ENCODE peak calls at places on chromosomes 7 and 10, in six cellular contexts. One of them, this sample, is unnamed.
A peak's percentile ranks its signal among the peaks of the same experiment; 100 is the strongest.

GRCh38 chr7:44189286-44189992 is at the start of gene GCK:
- DNase-seq in A549: no peak
- DNase-seq in Peyer's patch: no peak
- DNase-seq in tibial nerve: no peak
- DNase-seq in IMR-90: no peak
- DNase-seq in transverse colon: no peak
- DNase-seq in this sample: no peak

GRCh38 chr10:103570844-103571655 is 77.5 kb downstream of the NEURL1 start:
- DNase-seq in A549: no peak
- DNase-seq in Peyer's patch: no peak
- DNase-seq in tibial nerve: no peak
- DNase-seq in IMR-90: no peak
- DNase-seq in transverse colon: no peak
- DNase-seq in this sample: no peak

GRCh38 chr7:4043988-4044387 is 638.1 kb upstream of the FOXK1 start:
- DNase-seq in A549: no peak
- DNase-seq in Peyer's patch: no peak
- DNase-seq in tibial nerve: no peak
- DNase-seq in IMR-90: no peak
- DNase-seq in transverse colon: no peak
- DNase-seq in this sample: no peak

GRCh38 chr10:71750124-71750841 is 23.0 kb downstream of the VSIR start:
- DNase-seq in A549: no peak
- DNase-seq in Peyer's patch: no peak
- DNase-seq in tibial nerve: no peak
- DNase-seq in IMR-90: no peak
- DNase-seq in transverse colon: no peak
- DNase-seq in this sample: no peak

GRCh38 chr10:99784025-99784730 is 1.7 kb downstream of the ABCC2 start:
- DNase-seq in A549: no peak
- DNase-seq in Peyer's patch: peak; percentile 50
- DNase-seq in tibial nerve: no peak
- DNase-seq in IMR-90: peak; percentile 90
- DNase-seq in transverse colon: no peak
- DNase-seq in this sample: no peak

GRCh38 chr10:62433181-62433692 is 59.1 kb downstream of the ZNF365 start:
- DNase-seq in A549: peak; percentile 76
- DNase-seq in Peyer's patch: peak; percentile 48
- DNase-seq in tibial nerve: no peak
- DNase-seq in IMR-90: peak; percentile 97
- DNase-seq in transverse colon: no peak
- DNase-seq in this sample: peak; percentile 30

GRCh38 chr10:97795886-97796285 is 24.1 kb upstream of the SFRP5 start:
- DNase-seq in A549: no peak
- DNase-seq in Peyer's patch: no peak
- DNase-seq in tibial nerve: no peak
- DNase-seq in IMR-90: no peak
- DNase-seq in transverse colon: no peak
- DNase-seq in this sample: no peak

GRCh38 chr10:51462076-51462779 is 237.2 kb downstream of the CSTF2T start:
- DNase-seq in A549: no peak
- DNase-seq in Peyer's patch: no peak
- DNase-seq in tibial nerve: no peak
- DNase-seq in IMR-90: peak; percentile 12
- DNase-seq in transverse colon: no peak
- DNase-seq in this sample: no peak

GRCh38 chr10:58291538-58292174 is 22.7 kb downstream of the CISD1 start:
- DNase-seq in A549: peak; percentile 15
- DNase-seq in Peyer's patch: peak; percentile 64
- DNase-seq in tibial nerve: no peak
- DNase-seq in IMR-90: peak; percentile 71
- DNase-seq in transverse colon: no peak
- DNase-seq in this sample: no peak

GRCh38 chr10:113420057-113420732 is 132.7 kb upstream of the HABP2 start:
- DNase-seq in A549: no peak
- DNase-seq in Peyer's patch: no peak
- DNase-seq in tibial nerve: no peak
- DNase-seq in IMR-90: no peak
- DNase-seq in transverse colon: no peak
- DNase-seq in this sample: no peak

GRCh38 chr7:130895006-130895750 is 161.2 kb upstream of the KLF14 start:
- DNase-seq in A549: no peak
- DNase-seq in Peyer's patch: no peak
- DNase-seq in tibial nerve: no peak
- DNase-seq in IMR-90: no peak
- DNase-seq in transverse colon: no peak
- DNase-seq in this sample: no peak

GRCh38 chr10:119812684-119813083 is 60.0 kb downstream of the MCMBP start:
- DNase-seq in A549: no peak
- DNase-seq in Peyer's patch: no peak
- DNase-seq in tibial nerve: no peak
- DNase-seq in IMR-90: no peak
- DNase-seq in transverse colon: no peak
- DNase-seq in this sample: no peak

GRCh38 chr10:100812978-100813377 is 67.6 kb downstream of the PAX2 start:
- DNase-seq in A549: no peak
- DNase-seq in Peyer's patch: no peak
- DNase-seq in tibial nerve: no peak
- DNase-seq in IMR-90: no peak
- DNase-seq in transverse colon: no peak
- DNase-seq in this sample: no peak

GRCh38 chr7:66537380-66537779 is 91.3 kb upstream of the KCTD7 start:
- DNase-seq in A549: no peak
- DNase-seq in Peyer's patch: no peak
- DNase-seq in tibial nerve: no peak
- DNase-seq in IMR-90: no peak
- DNase-seq in transverse colon: no peak
- DNase-seq in this sample: no peak

GRCh38 chr10:24723788-24724380 is at the start of gene ARHGAP21:
- DNase-seq in A549: peak; percentile 53
- DNase-seq in Peyer's patch: peak; percentile 81
- DNase-seq in tibial nerve: peak; percentile 56
- DNase-seq in IMR-90: peak; percentile 68
- DNase-seq in transverse colon: peak; percentile 76
- DNase-seq in this sample: peak; percentile 78

GRCh38 chr10:119333146-119333792 is 125.9 kb downstream of the GRK5 start:
- DNase-seq in A549: no peak
- DNase-seq in Peyer's patch: no peak
- DNase-seq in tibial nerve: no peak
- DNase-seq in IMR-90: peak; percentile 70
- DNase-seq in transverse colon: no peak
- DNase-seq in this sample: no peak

GRCh38 chr7:87648316-87648715 is 20.1 kb downstream of the RUNDC3B start:
- DNase-seq in A549: no peak
- DNase-seq in Peyer's patch: no peak
- DNase-seq in tibial nerve: no peak
- DNase-seq in IMR-90: no peak
- DNase-seq in transverse colon: no peak
- DNase-seq in this sample: no peak

GRCh38 chr7:30241767-30242166 is 42.6 kb upstream of the ZNRF2 start:
- DNase-seq in A549: no peak
- DNase-seq in Peyer's patch: no peak
- DNase-seq in tibial nerve: no peak
- DNase-seq in IMR-90: no peak
- DNase-seq in transverse colon: no peak
- DNase-seq in this sample: no peak

GRCh38 chr7:33893377-33893776 is 12.0 kb upstream of the BMPER start:
- DNase-seq in A549: no peak
- DNase-seq in Peyer's patch: no peak
- DNase-seq in tibial nerve: no peak
- DNase-seq in IMR-90: no peak
- DNase-seq in transverse colon: no peak
- DNase-seq in this sample: no peak

GRCh38 chr7:129553861-129554530 is 51.7 kb downstream of the SMKR1 start:
- DNase-seq in A549: no peak
- DNase-seq in Peyer's patch: peak; percentile 49
- DNase-seq in tibial nerve: no peak
- DNase-seq in IMR-90: peak; percentile 64
- DNase-seq in transverse colon: no peak
- DNase-seq in this sample: no peak

GRCh38 chr7:47666164-47666862 is 84.4 kb upstream of the TNS3 start:
- DNase-seq in A549: no peak
- DNase-seq in Peyer's patch: no peak
- DNase-seq in tibial nerve: no peak
- DNase-seq in IMR-90: peak; percentile 75
- DNase-seq in transverse colon: no peak
- DNase-seq in this sample: no peak

GRCh38 chr7:96953676-96954513 is 51.5 kb upstream of the DLX6 start:
- DNase-seq in A549: no peak
- DNase-seq in Peyer's patch: no peak
- DNase-seq in tibial nerve: no peak
- DNase-seq in IMR-90: no peak
- DNase-seq in transverse colon: no peak
- DNase-seq in this sample: no peak

GRCh38 chr10:84026821-84027257 is 112.5 kb upstream of the GHITM start:
- DNase-seq in A549: no peak
- DNase-seq in Peyer's patch: no peak
- DNase-seq in tibial nerve: no peak
- DNase-seq in IMR-90: peak; percentile 1
- DNase-seq in transverse colon: no peak
- DNase-seq in this sample: no peak

GRCh38 chr10:111158601-111159000 is 81.8 kb downstream of the ADRA2A start:
- DNase-seq in A549: no peak
- DNase-seq in Peyer's patch: no peak
- DNase-seq in tibial nerve: no peak
- DNase-seq in IMR-90: no peak
- DNase-seq in transverse colon: no peak
- DNase-seq in this sample: no peak

GRCh38 chr7:2393751-2394150 is 9.7 kb upstream of the CHST12 start:
- DNase-seq in A549: no peak
- DNase-seq in Peyer's patch: no peak
- DNase-seq in tibial nerve: no peak
- DNase-seq in IMR-90: no peak
- DNase-seq in transverse colon: no peak
- DNase-seq in this sample: no peak

GRCh38 chr7:36272567-36273269 is 116.9 kb upstream of the ANLN start:
- DNase-seq in A549: no peak
- DNase-seq in Peyer's patch: no peak
- DNase-seq in tibial nerve: no peak
- DNase-seq in IMR-90: peak; percentile 35
- DNase-seq in transverse colon: no peak
- DNase-seq in this sample: no peak

GRCh38 chr7:71538210-71538609 is 406.3 kb downstream of the GALNT17 start:
- DNase-seq in A549: no peak
- DNase-seq in Peyer's patch: no peak
- DNase-seq in tibial nerve: no peak
- DNase-seq in IMR-90: no peak
- DNase-seq in transverse colon: no peak
- DNase-seq in this sample: no peak

GRCh38 chr10:78747366-78747955 is 321.3 kb upstream of the ZMIZ1 start:
- DNase-seq in A549: no peak
- DNase-seq in Peyer's patch: no peak
- DNase-seq in tibial nerve: no peak
- DNase-seq in IMR-90: no peak
- DNase-seq in transverse colon: no peak
- DNase-seq in this sample: no peak

GRCh38 chr10:78746178-78746763 is 322.5 kb upstream of the ZMIZ1 start:
- DNase-seq in A549: no peak
- DNase-seq in Peyer's patch: no peak
- DNase-seq in tibial nerve: no peak
- DNase-seq in IMR-90: no peak
- DNase-seq in transverse colon: no peak
- DNase-seq in this sample: no peak

GRCh38 chr10:78744521-78745090 is 324.2 kb upstream of the ZMIZ1 start:
- DNase-seq in A549: no peak
- DNase-seq in Peyer's patch: no peak
- DNase-seq in tibial nerve: no peak
- DNase-seq in IMR-90: no peak
- DNase-seq in transverse colon: no peak
- DNase-seq in this sample: no peak

GRCh38 chr10:78742730-78743615 is 325.8 kb upstream of the ZMIZ1 start:
- DNase-seq in A549: no peak
- DNase-seq in Peyer's patch: no peak
- DNase-seq in tibial nerve: peak; percentile 66
- DNase-seq in IMR-90: no peak
- DNase-seq in transverse colon: no peak
- DNase-seq in this sample: no peak

DNA sequence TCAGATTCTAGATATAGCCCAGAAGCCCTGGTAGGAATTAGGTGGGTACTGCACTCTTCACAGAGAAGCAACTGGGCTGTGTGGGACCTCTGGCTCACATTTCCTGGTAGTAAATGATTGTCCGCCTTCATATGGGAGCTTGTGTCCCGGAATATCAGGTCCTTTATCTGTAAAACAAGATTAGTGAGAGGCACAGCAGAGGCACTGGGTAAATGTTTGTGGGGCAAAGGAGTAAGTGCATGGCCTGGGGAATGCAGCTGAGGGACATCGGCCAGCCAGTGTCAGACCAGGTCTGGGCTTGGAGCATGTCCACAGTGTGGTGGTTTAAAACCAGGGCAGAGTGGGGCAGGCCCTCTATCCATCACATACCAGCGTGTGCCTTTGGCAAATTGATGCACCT is 323.3 kb upstream of the ZMIZ1 start:
- DNase-seq in A549: no peak
- DNase-seq in Peyer's patch: no peak
- DNase-seq in tibial nerve: no peak
- DNase-seq in IMR-90: no peak
- DNase-seq in transverse colon: no peak
- DNase-seq in this sample: no peak
- H3K27ac ChIP-seq in A549: no peak overlapping the region
- H3K27ac ChIP-seq in Peyer's patch: no peak overlapping the region
- H3K27ac ChIP-seq in tibial nerve: no peak overlapping the region
- H3K27ac ChIP-seq in IMR-90: no peak overlapping the region
- H3K27ac ChIP-seq in transverse colon: no peak overlapping the region
- H3K27ac ChIP-seq in this sample: no peak overlapping the region

GRCh38 chr10:80204193-80204714 is 1.1 kb downstream of the ANXA11 start:
- DNase-seq in A549: no peak
- DNase-seq in Peyer's patch: peak; percentile 79
- DNase-seq in tibial nerve: no peak
- DNase-seq in IMR-90: no peak
- DNase-seq in transverse colon: peak; percentile 89
- DNase-seq in this sample: no peak
- TF ChIP-seq POLR2A in A549: no peak
- TF ChIP-seq POLR2A in Peyer's patch: peak; percentile 87
- TF ChIP-seq POLR2A in tibial nerve: no peak
- TF ChIP-seq POLR2A in IMR-90: no peak
- TF ChIP-seq POLR2A in transverse colon: peak; percentile 96
- TF ChIP-seq POLR2A in this sample: no peak

GRCh38 chr10:26802527-26802926 is 58.2 kb downstream of the ABI1 start:
- DNase-seq in A549: no peak
- DNase-seq in Peyer's patch: no peak
- DNase-seq in tibial nerve: no peak
- DNase-seq in IMR-90: no peak
- DNase-seq in transverse colon: no peak
- DNase-seq in this sample: no peak
- H3K4me1 ChIP-seq in A549: peaks cover 9% of the 10 kb centered on the region
- H3K4me1 ChIP-seq in Peyer's patch: no peaks in the 10 kb centered on the region
- H3K4me1 ChIP-seq in tibial nerve: peaks cover 36% of the 10 kb centered on the region
- H3K4me1 ChIP-seq in IMR-90: peaks cover 2% of the 10 kb centered on the region
- H3K4me1 ChIP-seq in transverse colon: peaks cover 60% of the 10 kb centered on the region
- H3K4me1 ChIP-seq in this sample: peaks cover 12% of the 10 kb centered on the region

DNA sequence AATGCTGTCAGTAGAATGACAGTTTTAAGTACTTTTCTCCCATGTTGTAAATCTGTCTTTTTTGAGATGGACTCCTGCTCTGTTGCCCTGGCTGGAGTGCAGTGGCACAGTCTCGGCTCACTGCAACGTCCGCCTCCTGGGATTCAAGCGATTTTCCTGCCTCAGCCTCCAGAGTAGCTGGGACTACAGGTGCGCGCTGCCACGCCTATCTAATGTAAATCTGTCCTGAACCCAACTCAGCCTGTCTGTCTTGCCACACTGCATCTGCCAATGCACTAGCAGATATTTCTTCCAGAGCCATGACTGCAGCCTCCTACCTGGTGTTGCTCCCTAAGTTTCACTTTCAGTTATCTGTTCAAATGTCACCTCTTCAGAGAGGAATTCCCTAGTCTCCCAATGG is 264.1 kb downstream of the PHF14 start:
- DNase-seq in A549: no peak
- DNase-seq in Peyer's patch: no peak
- DNase-seq in tibial nerve: no peak
- DNase-seq in IMR-90: no peak
- DNase-seq in transverse colon: no peak
- DNase-seq in this sample: no peak
- H3K27ac ChIP-seq in A549: no peak overlapping the region
- H3K27ac ChIP-seq in Peyer's patch: no peak overlapping the region
- H3K27ac ChIP-seq in tibial nerve: no peak overlapping the region
- H3K27ac ChIP-seq in IMR-90: no peak overlapping the region
- H3K27ac ChIP-seq in transverse colon: no peak overlapping the region
- H3K27ac ChIP-seq in this sample: no peak overlapping the region